ENCODE peak calls at places on chromosomes 12 and 14, in five cellular contexts. J is lower leg skin, D is ovary, U is suprapubic skin, A is heart left ventricle. I is an unnamed sample.
A peak's percentile ranks its signal among the peaks of the same experiment; 100 is the strongest.

GRCh38 chr14:104698688-104699425 is 9.4 kb downstream of the INF2 start:
- DNase-seq in U (no peak), A (peak; percentile 68), D (peak; percentile 63), J (no peak), I (no peak)

GRCh38 chr14:56552615-56553014 is 27.0 kb upstream of the TMEM260 start:
- DNase-seq in A (no peak), J (no peak), U (no peak), D (no peak), I (no peak)

GRCh38 chr14:39395555-39396254 is 36.5 kb downstream of the FBXO33 start:
- DNase-seq in A (no peak), J (no peak), D (no peak), U (no peak), I (peak; percentile 4)

GRCh38 chr14:89365071-89365801 is 51.8 kb downstream of the FOXN3 start:
- DNase-seq in D (no peak), A (peak; percentile 49), J (peak; percentile 36), U (no peak), I (no peak)

GRCh38 chr14:94713115-94713514 is 56.8 kb downstream of the GSC start:
- DNase-seq in A (no peak), D (no peak), U (no peak), J (no peak), I (no peak)

GRCh38 chr14:75454963-75455546 is 27.2 kb downstream of the JDP2 start:
- DNase-seq in D (peak; percentile 78), A (peak; percentile 63), U (peak; percentile 84), J (peak; percentile 65), I (no peak)

GRCh38 chr12:50647031-50647430 is 116.9 kb upstream of the ATF1 start:
- DNase-seq in U (no peak), J (no peak), A (no peak), D (no peak), I (no peak)

GRCh38 chr12:77999074-77999715 is 168.5 kb downstream of the NAV3 start:
- DNase-seq in D (no peak), J (no peak), U (no peak), A (no peak), I (no peak)

GRCh38 chr14:105900398-105901160 is 374.2 kb downstream of the TMEM121 start:
- DNase-seq in J (no peak), U (no peak), D (no peak), A (peak; percentile 1), I (no peak)
- TF ChIP-seq POLR2A in J (no peak), U (no peak), D (no peak), A (no peak), I (no peak)

GRCh38 chr12:26878661-26879119 is 45.7 kb upstream of the ITPR2 start:
- DNase-seq in D (peak; percentile 49), J (peak; percentile 72), U (peak; percentile 84), A (peak; percentile 80), I (peak; percentile 93)
- TF ChIP-seq POLR2A in D (no peak), J (no peak), U (no peak), A (no peak), I (no peak)

GRCh38 chr14:50532502-50533313 is at the start of gene MAP4K5:
- DNase-seq in D (peak; percentile 90), A (peak; percentile 92), U (peak; percentile 94), J (peak; percentile 87), I (peak; percentile 90)
- TF ChIP-seq POLR2A in D (peak; percentile 70), A (peak; percentile 85), U (no peak), J (peak; percentile 16), I (peak; percentile 68)

GRCh38 chr12:6736754-6737153 is 12.9 kb downstream of the COPS7A start:
- DNase-seq in A (no peak), U (no peak), J (no peak), D (no peak), I (no peak)

GRCh38 chr12:6730169-6730568 is 6.3 kb downstream of the COPS7A start:
- DNase-seq in A (no peak), J (no peak), U (no peak), D (no peak), I (no peak)

GRCh38 chr12:6734506-6735082 is 10.7 kb downstream of the COPS7A start:
- DNase-seq in A (no peak), J (no peak), D (no peak), U (no peak), I (no peak)

DNA sequence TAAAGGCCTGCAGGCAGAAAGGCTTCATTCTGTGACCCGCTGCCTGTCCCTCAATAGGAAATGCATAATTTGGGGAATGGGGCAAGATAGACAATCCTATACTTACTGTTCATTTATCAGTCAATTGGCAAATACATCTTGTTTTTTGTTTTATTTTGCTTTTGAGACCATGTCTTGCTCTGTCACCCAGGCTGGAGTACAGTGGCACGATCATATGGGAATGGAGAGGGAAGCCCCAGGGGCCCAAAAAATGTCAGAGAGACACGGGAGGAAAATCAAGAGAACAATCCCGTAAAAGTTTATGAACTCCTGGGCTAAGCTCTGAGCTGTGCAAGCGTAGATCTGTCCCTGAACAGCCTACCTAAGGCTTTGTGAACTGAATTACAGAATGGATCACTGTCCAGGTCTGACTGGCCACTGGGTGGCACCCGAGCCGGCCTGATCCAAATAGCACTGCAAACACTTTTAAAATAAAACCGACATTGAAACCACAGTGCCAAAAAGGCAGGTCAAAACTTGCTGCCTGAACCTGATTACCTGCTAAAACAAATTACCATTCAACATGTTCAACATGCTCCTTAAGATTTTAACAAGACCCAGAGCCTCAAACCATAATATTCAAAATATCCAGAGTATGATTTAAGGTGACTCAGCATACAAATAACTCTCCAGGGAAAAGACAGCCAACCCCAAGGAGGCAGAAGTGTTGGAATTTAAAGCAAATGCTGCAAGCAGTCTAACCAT is 11.8 kb downstream of the COPS7A start:
- DNase-seq in U (no peak), D (peak; percentile 54), A (peak; percentile 54), J (peak; percentile 76), I (peak; percentile 63)
- TF ChIP-seq POLR2A in U (no peak), D (no peak), A (no peak), J (no peak), I (no peak)

DNA sequence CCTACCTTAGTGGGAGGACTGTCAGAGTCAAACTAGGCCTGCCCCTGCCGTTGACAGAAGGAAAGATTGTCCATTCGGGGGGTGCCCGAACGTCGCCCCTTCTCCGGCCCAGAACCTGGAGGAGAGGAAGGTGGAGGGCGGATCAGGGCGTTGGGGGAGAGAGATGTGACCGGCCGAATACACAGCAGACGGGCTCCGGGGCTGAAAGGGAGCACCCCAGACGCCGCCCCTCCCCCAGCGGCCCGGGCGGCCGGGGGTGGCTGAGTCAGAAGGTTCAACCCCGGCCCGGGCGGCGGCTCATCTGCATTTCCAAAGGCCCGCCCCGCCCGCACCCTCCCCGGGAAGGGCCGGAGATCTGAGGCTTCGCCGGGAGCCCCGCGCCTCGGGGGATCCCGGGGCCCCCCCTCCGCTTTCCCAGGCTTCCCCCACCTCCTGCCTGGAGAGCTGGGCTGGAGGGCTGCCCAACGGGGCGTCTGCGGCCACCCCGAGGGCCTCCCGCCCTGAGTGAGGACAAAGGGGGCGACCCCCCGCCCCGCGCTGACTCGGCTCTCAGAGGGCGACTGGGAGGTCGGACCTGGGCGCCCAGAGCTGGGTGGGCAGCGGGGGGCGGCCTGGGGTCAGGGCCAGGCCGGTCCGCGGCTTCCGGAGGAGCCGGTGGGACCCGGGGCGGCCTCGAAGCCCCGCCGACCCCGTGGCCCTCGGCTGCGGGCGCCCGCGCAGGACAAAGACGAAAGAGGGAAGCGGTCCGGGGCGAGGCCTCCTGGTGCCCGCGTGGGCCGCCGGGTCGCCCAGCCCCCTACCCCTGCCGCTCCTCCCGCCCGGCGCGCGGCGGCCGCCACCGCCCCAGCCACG is 3.7 kb upstream of the SETD1B start:
- DNase-seq in J (peak; percentile 91), U (peak; percentile 94), A (peak; percentile 93), D (peak; percentile 96), I (peak; percentile 65)
- TF ChIP-seq POLR2A in J (peak; percentile 15), U (peak; percentile 8), A (peak; percentile 84), D (peak; percentile 90), I (peak; percentile 67)

GRCh38 chr14:61322011-61322798 is 826 bp downstream of the PRKCH start:
- DNase-seq in D (no peak), U (peak; percentile 83), A (peak; percentile 67), J (no peak), I (no peak)
- TF ChIP-seq POLR2A in D (no peak), U (no peak), A (no peak), J (no peak), I (no peak)

DNA sequence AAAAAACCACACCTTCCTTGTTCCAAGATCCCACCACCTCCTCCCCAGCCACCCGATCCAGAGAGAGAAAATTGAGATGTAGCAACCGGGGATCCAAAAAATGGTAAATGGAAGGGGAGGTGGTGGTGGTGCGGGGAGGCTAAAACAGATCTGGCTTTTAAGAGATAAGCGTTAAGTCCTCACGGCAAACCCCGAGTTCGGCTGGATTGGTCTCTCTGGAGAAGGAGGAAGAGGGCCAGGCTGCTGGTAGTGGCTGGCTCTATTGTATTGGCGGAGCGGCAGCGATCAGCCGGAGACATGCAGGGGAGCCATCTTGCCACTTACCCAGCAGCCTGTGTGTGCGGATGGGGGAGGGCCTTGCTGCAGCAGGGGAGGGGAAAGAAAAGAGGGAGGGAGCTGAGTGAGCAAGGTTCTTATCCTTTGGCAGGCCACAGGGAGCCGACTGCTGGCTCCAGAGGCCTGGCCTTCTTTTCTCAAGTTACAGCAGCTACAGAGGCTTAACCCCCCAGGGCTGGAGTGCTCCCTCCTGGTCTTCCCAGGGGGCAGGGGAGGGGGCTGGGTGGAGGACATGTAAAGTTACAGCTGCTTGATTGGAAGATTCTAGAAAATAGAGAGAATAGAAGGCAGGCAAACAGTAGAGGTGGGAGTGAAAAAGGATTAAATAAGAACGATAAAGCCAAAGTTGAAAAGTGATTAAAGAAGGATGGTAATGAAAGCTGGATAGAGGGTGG is 14.1 kb upstream of the CDH24 start:
- DNase-seq in J (peak; percentile 85), A (peak; percentile 87), U (peak; percentile 89), D (peak; percentile 83), I (peak; percentile 93)
- TF ChIP-seq POLR2A in J (no peak), A (peak; percentile 45), U (no peak), D (no peak), I (peak; percentile 96)

GRCh38 chr12:47773858-47774580 is 981 bp downstream of the SLC48A1 start:
- DNase-seq in D (no peak), J (no peak), U (no peak), A (no peak), I (no peak)

GRCh38 chr12:47771304-47771703 is 1.7 kb upstream of the SLC48A1 start:
- DNase-seq in U (no peak), A (no peak), J (no peak), D (no peak), I (no peak)

GRCh38 chr12:47772094-47772660 is 861 bp upstream of the SLC48A1 start:
- DNase-seq in D (no peak), J (no peak), A (no peak), U (no peak), I (no peak)

GRCh38 chr12:47773062-47773857 is at the start of gene SLC48A1:
- DNase-seq in D (peak; percentile 73), U (no peak), J (no peak), A (peak; percentile 80), I (peak; percentile 54)

GRCh38 chr12:47772738-47773061 is 338 bp upstream of the SLC48A1 start:
- DNase-seq in J (no peak), D (no peak), A (no peak), U (no peak), I (no peak)
- TF ChIP-seq POLR2A in J (no peak), D (no peak), A (no peak), U (no peak), I (no peak)